ENCODE peak calls at places on chromosomes 4 and X, in six cellular contexts. G is A549, E is IMR-90, U is K562, H is HepG2, V is GM12878. J is an unnamed sample.

GRCh38 chrX:136456133-136456532 is 31.6 kb upstream of the BRS3 start:
- DNase-seq in H (no peak), V (no peak), G (no peak), E (no peak), U (no peak), J (no peak)

GRCh38 chr4:76339364-76339763 is 32.8 kb downstream of the STBD1 start:
- DNase-seq in H (peak; percentile 3), E (peak; percentile 42), G (no peak), V (no peak), U (no peak), J (no peak)

GRCh38 chr4:147981305-147981704 is 249.4 kb downstream of the ARHGAP10 start:
- DNase-seq in U (no peak), E (peak; percentile 83), G (no peak), V (peak; percentile 57), H (no peak), J (no peak)

GRCh38 chr4:93828332-93828829 is at the start of gene ATOH1:
- DNase-seq in G (peak; percentile 18), U (peak; percentile 13), H (no peak), E (no peak), V (no peak), J (peak; percentile 68)

GRCh38 chrX:7316887-7317286 is 168.9 kb upstream of the PUDP start:
- DNase-seq in E (peak; percentile 57), G (no peak), U (no peak), V (no peak), H (no peak), J (no peak)

GRCh38 chr4:5050520-5050955 is 742 bp upstream of the STK32B start:
- DNase-seq in H (peak; percentile 46), U (peak; percentile 77), E (peak; percentile 83), G (peak; percentile 86), V (no peak), J (peak; percentile 82)

GRCh38 chrX:97766496-97767095 is 882.9 kb downstream of the RPA4 start:
- DNase-seq in H (no peak), G (no peak), V (no peak), E (no peak), U (no peak), J (no peak)

GRCh38 chr4:169222768-169223167 is 48.0 kb downstream of the SH3RF1 start:
- DNase-seq in H (no peak), E (no peak), U (no peak), V (no peak), G (no peak), J (no peak)

GRCh38 chrX:150874448-150874847 is 24.0 kb downstream of the CD99L2 start:
- DNase-seq in V (no peak), E (no peak), G (no peak), U (no peak), H (no peak), J (no peak)

GRCh38 chr4:154916068-154916467 is 135.0 kb downstream of the RBM46 start:
- DNase-seq in H (no peak), U (no peak), E (no peak), V (no peak), G (no peak), J (no peak)

GRCh38 chr4:6957148-6957520 is 47.5 kb downstream of the TBC1D14 start:
- DNase-seq in G (no peak), V (no peak), E (peak; percentile 68), U (no peak), H (no peak), J (no peak)

GRCh38 chrX:110341189-110342035 is 17.2 kb upstream of the RTL9 start:
- DNase-seq in U (no peak), V (no peak), E (peak; percentile 91), H (no peak), G (no peak), J (no peak)

GRCh38 chrX:43949669-43950068 is 23.5 kb downstream of the NDP start:
- DNase-seq in U (peak; percentile 16), E (no peak), H (peak; percentile 10), G (peak; percentile 40), V (no peak), J (peak; percentile 71)

GRCh38 chrX:135591871-135592270 is 71.4 kb downstream of the INTS6L start:
- DNase-seq in G (no peak), H (no peak), U (no peak), E (no peak), V (no peak), J (no peak)

GRCh38 chr4:81756973-81757372 is 285.3 kb upstream of the RASGEF1B start:
- DNase-seq in G (no peak), U (no peak), E (no peak), H (no peak), V (peak; percentile 8), J (no peak)

GRCh38 chr4:56215901-56216300 is 171.4 kb downstream of the AASDH start:
- DNase-seq in V (no peak), E (peak; percentile 7), G (peak; percentile 9), H (no peak), U (no peak), J (no peak)

GRCh38 chr4:25253072-25253447 is 19.2 kb downstream of the PI4K2B start:
- DNase-seq in G (no peak), H (no peak), E (peak; percentile 1), V (no peak), U (no peak), J (no peak)

GRCh38 chr4:87904627-87905026 is 70.9 kb upstream of the SPP1 start:
- DNase-seq in G (no peak), U (no peak), E (no peak), H (no peak), V (no peak), J (no peak)

GRCh38 chr4:62816566-62816965 is 1592.7 kb downstream of the TECRL start:
- DNase-seq in G (no peak), V (no peak), E (no peak), H (no peak), U (no peak), J (no peak)

GRCh38 chrX:79259073-79259689 is 108.0 kb downstream of the ITM2A start:
- DNase-seq in E (no peak), U (no peak), H (no peak), V (peak; percentile 99), G (no peak), J (no peak)

GRCh38 chrX:94914235-94914634 is 1240.2 kb downstream of the FAM133A start:
- DNase-seq in H (no peak), E (no peak), G (no peak), V (no peak), U (no peak), J (no peak)

GRCh38 chr4:124415206-124415605 is 297.3 kb downstream of the ANKRD50 start:
- DNase-seq in U (no peak), V (no peak), E (peak; percentile 66), H (no peak), G (no peak), J (no peak)

GRCh38 chr4:3365871-3366842 is 73.3 kb downstream of the RGS12 start:
- DNase-seq in H (no peak), U (no peak), G (no peak), E (no peak), V (no peak), J (no peak)

GRCh38 chr4:92231511-92231910 is 72.3 kb upstream of the GRID2 start:
- DNase-seq in E (peak; percentile 45), U (no peak), H (no peak), V (no peak), G (no peak), J (no peak)

GRCh38 chr4:106062452-106062875 is 167.2 kb downstream of the NPNT start:
- DNase-seq in U (peak; percentile 9), G (no peak), H (peak; percentile 80), E (peak; percentile 70), V (no peak), J (peak; percentile 4)

GRCh38 chrX:1387141-1387776 is 4.7 kb downstream of the SLC25A6 start:
- DNase-seq in U (no peak), E (no peak), V (no peak), G (no peak), H (no peak), J (no peak)

DNA sequence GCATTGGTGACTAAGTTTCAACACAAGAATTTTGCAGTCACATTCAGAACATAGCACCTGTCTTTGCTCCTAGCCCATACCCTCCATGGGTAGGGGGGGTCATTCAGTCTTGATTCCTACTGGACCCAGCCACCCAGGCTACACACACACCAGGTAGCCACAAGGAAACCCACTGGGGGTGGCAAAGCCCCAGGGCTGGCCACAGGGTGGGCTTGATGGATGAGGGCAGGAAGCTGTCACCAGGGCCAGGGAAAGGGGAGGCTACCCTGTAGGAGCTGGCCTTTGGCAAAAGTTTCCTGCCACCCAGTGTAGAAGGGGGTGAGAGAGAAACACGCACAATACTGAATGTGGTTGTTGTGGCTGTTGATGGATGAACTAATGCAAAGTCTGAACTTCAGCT is 74.5 kb upstream of the NKX1-1 start:
- DNase-seq in E (no peak), H (no peak), V (no peak), U (no peak), G (no peak), J (no peak)
- TF ChIP-seq BHLHE40 in E (no peak), H (no peak), V (no peak), U (no peak), G (no peak), J (no peak)

DNA sequence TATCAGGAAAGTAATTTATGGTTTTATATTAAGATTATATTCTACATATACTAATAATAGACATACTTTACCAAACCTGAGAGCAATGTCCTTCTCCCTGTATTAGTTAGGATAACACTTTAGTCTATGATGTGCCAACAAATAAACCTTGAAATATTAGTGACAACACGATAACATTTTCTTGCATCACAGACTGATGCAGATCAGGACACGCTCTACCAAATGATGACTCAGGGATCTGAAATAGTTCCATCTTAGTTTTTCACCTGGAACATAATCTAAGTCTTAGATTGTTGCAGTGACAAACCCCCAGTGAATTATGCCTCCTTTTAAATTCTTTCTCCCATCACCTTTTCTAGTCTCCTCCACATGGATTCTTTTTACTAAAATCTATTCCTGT is 214.2 kb downstream of the CLCN4 start:
- DNase-seq in H (no peak), U (no peak), G (no peak), V (no peak), E (no peak), J (no peak)
- TF ChIP-seq BHLHE40 in H (no peak), U (no peak), G (no peak), V (no peak), E (no peak), J (no peak)

DNA sequence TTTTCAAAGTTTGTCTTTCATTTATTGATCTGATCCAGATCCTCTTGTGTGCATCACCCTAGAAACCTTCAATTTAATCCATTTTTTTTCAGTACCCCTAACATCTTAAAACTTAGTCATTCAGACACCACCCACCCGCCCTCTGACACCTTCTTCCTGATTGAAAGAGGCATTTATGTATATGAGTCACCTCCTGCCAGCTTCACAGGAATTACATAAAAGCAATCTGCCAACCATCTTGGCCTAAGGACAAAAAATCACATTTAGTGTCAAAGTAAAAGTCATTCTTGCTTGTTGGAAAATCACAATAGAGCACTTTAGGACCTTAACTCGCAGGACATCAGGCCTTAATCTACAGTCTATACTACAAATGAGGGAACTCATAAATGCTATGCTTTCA is 52.0 kb downstream of the NDST3 start:
- DNase-seq in U (no peak), V (no peak), H (no peak), E (peak; percentile 31), G (no peak), J (no peak)
- TF ChIP-seq BHLHE40 in U (no peak), V (no peak), H (no peak), E (no peak), G (no peak), J (no peak)

DNA sequence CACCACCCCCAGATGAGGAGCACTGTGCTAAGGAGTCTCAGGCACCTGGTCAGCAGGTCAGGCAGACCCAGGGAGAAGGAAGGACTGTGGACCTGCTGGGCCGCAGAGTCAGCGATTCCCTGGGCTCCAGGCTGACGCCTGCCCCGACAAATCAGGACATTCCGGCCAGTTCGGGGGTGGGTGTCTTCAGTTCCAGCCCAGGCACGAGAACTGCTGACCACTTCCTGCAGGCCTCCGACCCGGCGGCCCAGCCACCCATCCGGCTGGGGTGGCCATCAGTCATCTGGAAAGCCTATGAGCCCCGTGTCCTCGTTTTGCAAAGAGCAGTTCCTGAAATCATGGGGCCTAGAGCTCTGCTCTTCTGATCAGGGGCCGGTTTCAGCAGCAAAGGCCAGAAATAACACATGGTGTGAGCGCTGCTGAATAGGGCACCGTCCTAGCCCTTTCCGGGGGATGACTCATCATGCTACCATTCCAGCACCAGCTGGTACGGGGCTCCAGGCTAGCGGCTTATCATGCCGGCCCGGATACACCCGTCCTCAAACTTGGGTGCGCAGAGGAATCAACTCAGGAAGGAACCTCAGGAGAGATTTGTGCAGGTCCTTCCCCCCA is 7.8 kb upstream of the SH3TC1 start:
- DNase-seq in V (peak; percentile 44), G (no peak), U (peak; percentile 78), E (peak; percentile 44), H (peak; percentile 33), J (no peak)
- TF ChIP-seq BHLHE40 in V (peak; percentile 56), G (no peak), U (peak; percentile 27), E (no peak), H (no peak), J (no peak)